ENCODE peak calls at places on chromosomes 16 and 17, in five cellular contexts. Y, C, O, E and A are unnamed samples.
A peak's percentile ranks its signal among the peaks of the same experiment; 100 is the strongest.

GRCh38 chr17:75088465-75088895 is 726 bp downstream of the SLC16A5 start:
- DNase-seq in Y (peak; percentile 43), C (no peak), O (no peak), E (no peak), A (no peak)

GRCh38 chr17:67619555-67619954 is 98.2 kb upstream of the NOL11 start:
- DNase-seq in Y (no peak), C (no peak), O (no peak), E (no peak), A (no peak)

GRCh38 chr16:30731411-30731810 is 16.8 kb upstream of the PHKG2 start:
- DNase-seq in Y (no peak), C (peak; percentile 27), O (no peak), E (no peak), A (no peak)

GRCh38 chr16:4923853-4924252 is 13.1 kb downstream of the PPL start:
- DNase-seq in Y (no peak), C (no peak), O (no peak), E (no peak), A (no peak)

GRCh38 chr17:30379303-30380105 is 777 bp downstream of the CPD start:
- DNase-seq in Y (no peak), C (no peak), O (peak; percentile 22), E (no peak), A (no peak)

GRCh38 chr17:21283482-21284318 is 811 bp upstream of the MAP2K3 start:
- DNase-seq in Y (no peak), C (peak; percentile 73), O (no peak), E (peak; percentile 22), A (peak; percentile 63)

GRCh38 chr17:50169121-50169764 is 3.4 kb downstream of the SGCA start:
- DNase-seq in Y (no peak), C (peak; percentile 74), O (peak; percentile 83), E (peak; percentile 78), A (peak; percentile 80)

GRCh38 chr17:14304222-14304844 is 3.5 kb downstream of the HS3ST3B1 start:
- DNase-seq in Y (no peak), C (no peak), O (no peak), E (no peak), A (no peak)

GRCh38 chr17:81031571-81032550 is 3.1 kb upstream of the BAIAP2 start:
- DNase-seq in Y (no peak), C (no peak), O (no peak), E (no peak), A (no peak)

GRCh38 chr16:27826081-27826892 is 237.2 kb downstream of the GSG1L start:
- DNase-seq in Y (peak; percentile 28), C (no peak), O (no peak), E (no peak), A (no peak)

GRCh38 chr17:72011561-72011960 is 109.3 kb upstream of the SOX9 start:
- DNase-seq in Y (no peak), C (no peak), O (no peak), E (no peak), A (peak; percentile 8)

GRCh38 chr17:80236911-80237310 is 16.7 kb downstream of the SLC26A11 start:
- DNase-seq in Y (no peak), C (no peak), O (no peak), E (no peak), A (no peak)

GRCh38 chr17:15742921-15743320 is 10.8 kb downstream of the TBC1D26 start:
- DNase-seq in Y (no peak), C (no peak), O (no peak), E (no peak), A (no peak)

GRCh38 chr17:77101521-77102410 is 39.0 kb upstream of the SEC14L1 start:
- DNase-seq in Y (no peak), C (no peak), O (peak; percentile 55), E (no peak), A (no peak)

GRCh38 chr17:72614476-72614870 is 478.0 kb downstream of the SLC39A11 start:
- DNase-seq in Y (no peak), C (no peak), O (no peak), E (no peak), A (peak; percentile 76)

GRCh38 chr17:812638-813204 is 30.6 kb downstream of the MRM3 start:
- DNase-seq in Y (no peak), C (no peak), O (no peak), E (no peak), A (no peak)

DNA sequence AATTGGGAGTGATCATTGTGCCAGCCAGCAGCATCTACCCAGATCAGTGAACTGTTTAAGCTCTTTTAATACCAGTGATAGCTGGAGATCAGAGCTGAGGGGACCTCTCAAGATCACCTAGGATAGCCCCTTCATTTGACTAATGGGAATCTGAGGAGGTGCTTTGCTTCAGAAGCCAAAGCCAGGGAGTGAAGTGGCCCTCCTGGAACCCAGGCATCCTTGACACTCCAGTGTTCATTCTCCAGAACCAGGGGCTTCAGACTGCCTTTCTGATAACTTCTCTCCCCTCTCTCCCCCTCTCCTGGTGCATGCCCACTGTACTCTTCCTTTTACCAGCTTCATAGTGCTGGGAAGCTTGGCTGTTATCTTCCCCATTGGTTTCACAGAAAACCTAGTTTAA is 48.0 kb upstream of the SLC12A3 start:
- DNase-seq in Y (no peak), C (no peak), O (no peak), E (no peak), A (no peak)
- TF ChIP-seq CTCF in Y (no peak), C (no peak), O (no peak), E (no peak), A (no peak)

GRCh38 chr16:85759631-85760419 is 8.9 kb upstream of the C16orf74 start:
- DNase-seq in Y (no peak), C (no peak), O (no peak), E (no peak), A (peak; percentile 52)
- TF ChIP-seq CTCF in Y (no peak), C (peak; percentile 36), O (peak; percentile 45), E (peak; percentile 94), A (peak; percentile 80)

GRCh38 chr16:9047689-9048301 is 43.6 kb upstream of the HAPSTR1 start:
- DNase-seq in Y (peak; percentile 83), C (peak; percentile 99), O (peak; percentile 26), E (peak; percentile 98), A (peak; percentile 97)

GRCh38 chr16:9049241-9049640 is 42.2 kb upstream of the HAPSTR1 start:
- DNase-seq in Y (no peak), C (peak; percentile 97), O (no peak), E (no peak), A (peak; percentile 39)

GRCh38 chr16:9048302-9048700 is 43.1 kb upstream of the HAPSTR1 start:
- DNase-seq in Y (no peak), C (peak; percentile 34), O (no peak), E (peak; percentile 29), A (peak; percentile 7)

GRCh38 chr16:9053006-9053601 is 38.3 kb upstream of the HAPSTR1 start:
- DNase-seq in Y (no peak), C (peak; percentile 75), O (peak; percentile 59), E (peak; percentile 74), A (peak; percentile 32)

DNA sequence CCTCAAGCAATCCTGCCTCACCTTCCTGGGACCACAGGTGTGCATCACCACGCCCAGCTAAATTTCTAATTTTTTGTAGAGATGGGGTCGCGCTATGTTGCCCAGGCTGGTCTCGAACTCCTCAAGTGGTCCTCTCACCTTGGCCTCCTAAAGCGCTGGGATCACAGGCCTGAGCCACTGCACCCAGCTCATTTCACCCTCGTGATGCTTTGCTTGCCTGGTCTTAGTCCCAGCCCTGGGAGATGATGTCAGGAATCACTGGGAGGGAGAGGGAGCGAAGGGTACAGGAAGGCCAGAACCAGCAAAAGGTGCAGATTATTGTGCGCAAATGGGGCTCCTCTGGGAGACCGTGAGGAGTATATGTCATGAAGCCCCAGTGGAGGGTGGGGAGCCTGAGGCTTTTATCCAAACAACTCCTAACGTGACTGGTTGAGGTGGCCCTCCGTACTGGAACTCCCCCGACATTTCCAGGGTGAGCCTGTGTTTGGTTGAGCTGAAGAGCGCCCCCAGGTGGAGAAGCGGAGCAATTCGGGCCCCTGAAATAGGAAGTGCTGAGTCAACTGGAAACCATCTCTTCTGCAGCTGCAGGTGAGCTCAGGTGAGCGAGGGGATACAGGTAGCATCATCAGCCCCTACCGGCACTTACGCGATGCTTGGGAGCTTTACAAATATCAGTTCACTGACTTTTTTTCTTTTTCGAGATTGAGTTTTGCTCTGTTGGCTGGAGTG is 41.2 kb upstream of the HAPSTR1 start:
- DNase-seq in Y (no peak), C (peak; percentile 16), O (peak; percentile 26), E (no peak), A (peak; percentile 14)
- TF ChIP-seq CTCF in Y (no peak), C (peak; percentile 46), O (peak; percentile 70), E (peak; percentile 16), A (peak; percentile 63)

GRCh38 chr16:89170346-89171215 is 967 bp upstream of the CDH15 start:
- DNase-seq in Y (no peak), C (no peak), O (peak; percentile 73), E (peak; percentile 57), A (peak; percentile 58)
- TF ChIP-seq CTCF in Y (no peak), C (no peak), O (peak; percentile 15), E (no peak), A (no peak)

DNA sequence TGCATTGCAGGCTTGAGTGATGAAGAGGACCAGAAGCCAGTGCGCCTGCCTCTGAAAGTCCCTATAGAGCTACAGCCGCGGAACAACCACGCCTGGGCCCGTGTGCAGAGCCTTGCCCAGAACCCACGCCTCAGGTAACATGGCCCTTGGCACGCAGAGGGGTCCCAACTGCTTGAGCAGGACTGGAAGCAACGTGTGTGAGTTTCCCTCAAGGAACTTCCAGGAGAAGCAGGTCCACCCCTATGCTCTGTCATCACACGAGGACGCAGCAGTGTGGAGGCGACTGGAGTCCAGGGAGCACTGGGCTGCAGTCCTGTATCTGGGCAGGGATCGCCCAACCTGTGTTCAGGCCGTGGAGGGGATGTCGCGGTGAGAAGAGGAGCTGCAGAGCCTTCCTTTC is 25.1 kb upstream of the JPT2 start:
- DNase-seq in Y (no peak), C (no peak), O (no peak), E (no peak), A (no peak)
- TF ChIP-seq CTCF in Y (no peak), C (no peak), O (no peak), E (no peak), A (no peak)

GRCh38 chr17:39988206-39988810 is 7.7 kb downstream of the PSMD3 start:
- DNase-seq in Y (no peak), C (no peak), O (no peak), E (no peak), A (no peak)
- TF ChIP-seq CTCF in Y (no peak), C (no peak), O (no peak), E (no peak), A (no peak)